ENCODE peak calls at places on chromosomes 16 and 17, in ten cellular contexts. Q is Jurkat, Clone E6-1; W is sigmoid colon; H is H1; L is endothelial cell of umbilical vein; B is ascending aorta; K is A549; A is hepatocyte; J is bronchial epithelial cell; C is AG04450. O is an unnamed sample.

GRCh38 chr17:44346064-44346844 is 1.2 kb downstream of the GRN start:
- DNase-seq in W (no peak), C (no peak), K (no peak), H (no peak), L (no peak), Q (no peak), J (no peak), A (no peak), B (no peak), O (no peak)

GRCh38 chr17:32626371-32626770 is 139.6 kb downstream of the CDK5R1 start:
- DNase-seq in Q (no peak), B (no peak), W (no peak), C (no peak), H (no peak), L (no peak), J (no peak), A (no peak), K (no peak), O (no peak)

GRCh38 chr17:45791935-45792334 is 7.8 kb downstream of the CRHR1 start:
- DNase-seq in C (no peak), Q (no peak), J (peak; percentile 36), H (no peak), A (no peak), W (no peak), B (no peak), K (no peak), L (no peak), O (no peak)

GRCh38 chr16:54929090-54930033 is 1.3 kb upstream of the IRX5 start:
- DNase-seq in H (peak; percentile 97), J (peak; percentile 94), K (peak; percentile 86), B (peak; percentile 98), L (peak; percentile 98), A (peak; percentile 100), W (peak; percentile 97), C (peak; percentile 49), Q (peak; percentile 98), O (peak; percentile 98)

GRCh38 chr17:50681260-50682200 is 26.2 kb downstream of the ANKRD40 start:
- DNase-seq in L (peak; percentile 83), K (peak; percentile 86), J (peak; percentile 63), B (no peak), A (peak; percentile 82), C (peak; percentile 55), H (no peak), Q (peak; percentile 42), W (peak; percentile 82), O (no peak)

GRCh38 chr17:8005951-8006730 is 3.7 kb downstream of the GUCY2D start:
- DNase-seq in L (no peak), W (peak; percentile 55), J (no peak), H (no peak), B (no peak), K (no peak), Q (peak; percentile 81), A (no peak), C (no peak), O (no peak)

GRCh38 chr17:9177212-9177611 is 155.9 kb downstream of the NTN1 start:
- DNase-seq in W (no peak), J (no peak), C (no peak), H (no peak), A (no peak), L (no peak), Q (no peak), B (no peak), K (no peak), O (no peak)

GRCh38 chr17:50219345-50219744 is 17.9 kb upstream of the COL1A1 start:
- DNase-seq in C (peak; percentile 56), W (no peak), L (no peak), H (no peak), K (peak; percentile 71), A (peak; percentile 23), J (peak; percentile 90), Q (no peak), B (no peak), O (no peak)

GRCh38 chr17:5832886-5833285 is 237.3 kb upstream of the WSCD1 start:
- DNase-seq in Q (no peak), A (no peak), H (no peak), K (peak; percentile 66), L (peak; percentile 87), W (no peak), C (peak; percentile 39), B (no peak), J (peak; percentile 94), O (no peak)

GRCh38 chr17:11269210-11269609 is 28.2 kb downstream of the SHISA6 start:
- DNase-seq in W (no peak), J (no peak), A (no peak), L (no peak), Q (no peak), C (no peak), H (no peak), K (no peak), B (no peak), O (no peak)

GRCh38 chr17:61402978-61403845 is 3.6 kb downstream of the TBX2 start:
- DNase-seq in K (no peak), H (no peak), W (no peak), L (no peak), B (no peak), J (no peak), A (no peak), C (no peak), Q (no peak), O (no peak)

GRCh38 chr16:22673463-22673862 is 140.5 kb upstream of the HS3ST2 start:
- DNase-seq in W (peak; percentile 67), A (no peak), B (no peak), K (no peak), L (no peak), H (no peak), J (no peak), C (no peak), Q (no peak), O (no peak)

GRCh38 chr17:76239538-76240274 is 587 bp downstream of the RNF157 start:
- DNase-seq in J (no peak), K (no peak), L (no peak), H (no peak), A (no peak), W (peak; percentile 53), Q (no peak), B (no peak), C (no peak), O (no peak)

GRCh38 chr16:67475051-67475450 is 5.9 kb downstream of the ATP6V0D1 start:
- DNase-seq in H (no peak), C (no peak), J (no peak), W (no peak), K (no peak), L (no peak), B (no peak), A (peak; percentile 38), Q (no peak), O (no peak)

GRCh38 chr17:7436556-7437368 is 1.5 kb downstream of the TMEM102 start:
- DNase-seq in Q (peak; percentile 62), J (peak; percentile 76), K (peak; percentile 87), A (peak; percentile 95), B (no peak), L (peak; percentile 81), H (no peak), C (no peak), W (peak; percentile 87), O (no peak)

GRCh38 chr17:39231587-39232551 is 6.1 kb upstream of the STAC2 start:
- DNase-seq in Q (peak; percentile 40), L (peak; percentile 26), J (no peak), H (no peak), W (peak; percentile 74), K (peak; percentile 76), B (no peak), A (peak; percentile 63), C (no peak), O (no peak)

DNA sequence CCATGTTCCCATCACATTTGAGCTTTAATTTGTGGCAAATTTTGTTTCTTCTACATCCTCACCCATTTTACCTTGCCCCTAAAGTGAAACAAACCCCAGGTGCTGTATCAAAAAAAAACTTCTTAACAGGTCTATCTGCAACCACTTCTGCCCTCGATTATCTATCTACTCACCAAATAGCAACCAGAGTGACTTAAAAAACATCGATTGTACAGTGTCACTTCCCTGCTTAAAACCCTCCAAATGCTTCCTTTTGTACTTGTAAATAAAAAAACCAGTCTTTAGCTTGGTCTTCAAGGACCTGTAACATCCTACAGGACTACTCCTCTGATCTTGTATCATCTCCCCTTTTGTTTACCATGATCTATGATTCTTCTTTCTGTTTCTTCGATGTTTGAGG is 82.6 kb upstream of the CORO6 start:
- DNase-seq in Q (peak; percentile 30), W (no peak), J (no peak), C (no peak), K (no peak), L (no peak), B (no peak), A (no peak), H (no peak), O (no peak)
- H3K4me3 ChIP-seq in Q (no peak overlapping the region), W (no peak overlapping the region), J (no peak overlapping the region), C (no peak overlapping the region), K (no peak overlapping the region), L (no peak overlapping the region), B (no peak overlapping the region), A (no peak overlapping the region), H (no peak overlapping the region), O (no peak overlapping the region)

GRCh38 chr16:70801611-70802010 is 653 bp upstream of the VAC14 start:
- DNase-seq in K (no peak), C (no peak), L (no peak), A (no peak), J (no peak), B (no peak), H (no peak), Q (no peak), W (no peak), O (no peak)
- H3K4me3 ChIP-seq in K (peak overlapping the region; percentile 80), C (no peak overlapping the region), L (no peak overlapping the region), A (no peak overlapping the region), J (no peak overlapping the region), B (no peak overlapping the region), H (peak overlapping the region; percentile 100), Q (no peak overlapping the region), W (no peak overlapping the region), O (peak overlapping the region; percentile 87)

GRCh38 chr17:73929860-73930430 is 273.5 kb upstream of the RPL38 start:
- DNase-seq in C (no peak), L (no peak), J (no peak), W (no peak), K (no peak), A (no peak), H (no peak), Q (no peak), B (no peak), O (no peak)
- H3K4me3 ChIP-seq in C (no peak overlapping the region), L (no peak overlapping the region), J (no peak overlapping the region), W (no peak overlapping the region), K (no peak overlapping the region), A (no peak overlapping the region), H (no peak overlapping the region), Q (no peak overlapping the region), B (no peak overlapping the region), O (no peak overlapping the region)

GRCh38 chr17:66002063-66002585 is 189.8 kb downstream of the CEP112 start:
- DNase-seq in L (no peak), Q (no peak), C (no peak), B (no peak), H (no peak), W (no peak), A (no peak), K (no peak), J (no peak), O (no peak)

GRCh38 chr17:66008680-66009079 is 183.3 kb downstream of the CEP112 start:
- DNase-seq in C (no peak), B (no peak), J (no peak), W (no peak), A (no peak), L (no peak), K (no peak), Q (no peak), H (no peak), O (no peak)

GRCh38 chr17:66002807-66003206 is 189.1 kb downstream of the CEP112 start:
- DNase-seq in W (no peak), J (no peak), H (no peak), L (peak; percentile 32), B (no peak), Q (no peak), C (no peak), K (no peak), A (no peak), O (no peak)

GRCh38 chr17:66006654-66007053 is 185.3 kb downstream of the CEP112 start:
- DNase-seq in A (no peak), Q (no peak), L (no peak), J (no peak), K (no peak), B (no peak), C (no peak), W (no peak), H (no peak), O (no peak)
- H3K4me3 ChIP-seq in A (no peak overlapping the region), Q (no peak overlapping the region), L (no peak overlapping the region), J (no peak overlapping the region), K (no peak overlapping the region), B (no peak overlapping the region), C (no peak overlapping the region), W (no peak overlapping the region), H (no peak overlapping the region), O (no peak overlapping the region)

O was measured in thoracic aorta.